ENCODE peak calls at places on chromosomes 13 and 19, in six cellular contexts. P is CD4-positive, CD25-positive, alpha-beta regulatory T cell; A is iPS DF 6.9; Q is gastrocnemius medialis; L is SJSA1; U is prostate gland. Z is an unnamed sample. For H3K4me1, the result is how much of the 10 kb centered on the place peaks cover.

GRCh38 chr13:98576215-98576945 is 527 bp downstream of the STK24 start:
- DNase-seq in P (peak), A (no peak), Q (peak), L (peak), U (peak), Z (peak)

GRCh38 chr13:19586904-19587634 is 25.7 kb upstream of the TPTE2 start:
- DNase-seq in P (peak), A (no peak), Q (no peak), L (no peak), U (no peak), Z (no peak)

GRCh38 chr19:6765738-6766356 is 1.4 kb downstream of the SH2D3A start:
- DNase-seq in P (peak), A (peak), Q (no peak), L (no peak), U (peak), Z (peak)

GRCh38 chr13:39281539-39282150 is 243.4 kb downstream of the NHLRC3 start:
- DNase-seq in P (no peak), A (no peak), Q (no peak), L (no peak), U (no peak), Z (no peak)

GRCh38 chr13:94798738-94799137 is 86.4 kb upstream of the SOX21 start:
- DNase-seq in P (no peak), A (no peak), Q (no peak), L (no peak), U (no peak), Z (no peak)

GRCh38 chr13:69579351-69579750 is 528.3 kb upstream of the ATXN8OS start:
- DNase-seq in P (no peak), A (no peak), Q (no peak), L (no peak), U (no peak), Z (no peak)

GRCh38 chr19:7492142-7493055 is 3.6 kb upstream of the PEX11G start:
- DNase-seq in P (peak), A (no peak), Q (no peak), L (peak), U (no peak), Z (no peak)

GRCh38 chr13:31556376-31556775 is 182.9 kb upstream of the RXFP2 start:
- DNase-seq in P (no peak), A (no peak), Q (no peak), L (no peak), U (no peak), Z (no peak)

GRCh38 chr19:10074153-10074552 is 12.0 kb upstream of the SHFL start:
- DNase-seq in P (peak), A (no peak), Q (no peak), L (no peak), U (no peak), Z (no peak)

GRCh38 chr19:29269641-29270040 is 56.7 kb upstream of the UQCRFS1 start:
- DNase-seq in P (no peak), A (no peak), Q (no peak), L (no peak), U (no peak), Z (no peak)

GRCh38 chr19:13015361-13016231 is 20.3 kb downstream of the NFIX start:
- DNase-seq in P (no peak), A (no peak), Q (no peak), L (no peak), U (no peak), Z (no peak)

GRCh38 chr19:37738371-37738770 is 18.8 kb upstream of the ZNF607 start:
- DNase-seq in P (no peak), A (no peak), Q (no peak), L (no peak), U (no peak), Z (no peak)

GRCh38 chr19:33054623-33055022 is 10.1 kb downstream of the RHPN2 start:
- DNase-seq in P (no peak), A (no peak), Q (no peak), L (no peak), U (peak), Z (no peak)

GRCh38 chr19:47111081-47111589 is 2.4 kb downstream of the ZC3H4 start:
- DNase-seq in P (peak), A (no peak), Q (no peak), L (no peak), U (no peak), Z (no peak)

GRCh38 chr13:24141333-24141910 is 19.1 kb upstream of the SPATA13 start:
- DNase-seq in P (no peak), A (no peak), Q (no peak), L (no peak), U (no peak), Z (no peak)

GRCh38 chr13:92362717-92363116 is 863.9 kb upstream of the GPC6 start:
- DNase-seq in P (no peak), A (no peak), Q (no peak), L (no peak), U (no peak), Z (no peak)

GRCh38 chr13:98751397-98752110 is 918 bp downstream of the SLC15A1 start:
- DNase-seq in P (no peak), A (no peak), Q (no peak), L (no peak), U (no peak), Z (peak)

GRCh38 chr13:41547253-41548000 is 90.1 kb downstream of the RGCC start:
- DNase-seq in P (no peak), A (no peak), Q (no peak), L (no peak), U (no peak), Z (no peak)

GRCh38 chr13:41549491-41549890 is 92.1 kb downstream of the RGCC start:
- DNase-seq in P (no peak), A (no peak), Q (no peak), L (no peak), U (no peak), Z (no peak)

GRCh38 chr13:41546372-41547252 is 89.3 kb downstream of the RGCC start:
- DNase-seq in P (no peak), A (no peak), Q (no peak), L (peak), U (no peak), Z (no peak)

GRCh38 chr13:41548870-41549269 is 91.5 kb downstream of the RGCC start:
- DNase-seq in P (no peak), A (no peak), Q (no peak), L (no peak), U (no peak), Z (no peak)

DNA sequence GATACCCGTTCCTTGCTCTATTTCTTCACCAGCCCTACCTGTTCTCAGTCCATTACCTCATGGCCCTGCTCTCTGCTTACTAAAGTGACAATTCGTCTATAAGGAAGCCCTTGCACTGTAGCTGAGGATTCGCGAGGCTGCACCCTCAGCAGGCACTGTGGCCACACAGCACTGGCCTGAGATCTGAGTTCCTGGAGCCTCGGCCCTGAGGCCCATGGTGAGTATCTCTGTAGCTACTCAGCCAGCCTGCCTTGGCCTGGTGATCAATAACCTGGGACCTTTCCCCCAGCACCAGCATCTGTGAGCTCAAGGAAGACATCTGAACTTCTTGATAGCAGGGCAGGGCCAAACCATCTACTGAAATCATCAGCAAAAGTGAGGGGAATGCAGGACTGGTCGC is 90.7 kb downstream of the RGCC start:
- DNase-seq in P (no peak), A (no peak), Q (no peak), L (no peak), U (no peak), Z (no peak)
- H3K4me1 ChIP-seq in P (under half), A (under half), Q (under half), L (under half), U (under half), Z (under half)

GRCh38 chr19:51361228-51361627 is 5.0 kb downstream of the ETFB start:
- DNase-seq in P (no peak), A (no peak), Q (no peak), L (no peak), U (no peak), Z (no peak)
- H3K4me1 ChIP-seq in P (under half), A (under half), Q (under half), L (under half), U (under half), Z (half or more)

GRCh38 chr13:110337287-110337686 is 30.2 kb downstream of the COL4A2 start:
- DNase-seq in P (no peak), A (no peak), Q (no peak), L (no peak), U (no peak), Z (no peak)

GRCh38 chr13:110339263-110339662 is 32.2 kb downstream of the COL4A2 start:
- DNase-seq in P (no peak), A (no peak), Q (no peak), L (no peak), U (no peak), Z (no peak)

GRCh38 chr13:110339975-110340550 is 33.0 kb downstream of the COL4A2 start:
- DNase-seq in P (no peak), A (no peak), Q (no peak), L (no peak), U (no peak), Z (no peak)

GRCh38 chr13:110336681-110337080 is 29.6 kb downstream of the COL4A2 start:
- DNase-seq in P (no peak), A (no peak), Q (no peak), L (no peak), U (no peak), Z (no peak)

GRCh38 chr13:110338441-110339101 is 31.5 kb downstream of the COL4A2 start:
- DNase-seq in P (no peak), A (no peak), Q (no peak), L (peak), U (no peak), Z (no peak)
- H3K4me1 ChIP-seq in P (under half), A (under half), Q (under half), L (half or more), U (under half), Z (under half)

DNA sequence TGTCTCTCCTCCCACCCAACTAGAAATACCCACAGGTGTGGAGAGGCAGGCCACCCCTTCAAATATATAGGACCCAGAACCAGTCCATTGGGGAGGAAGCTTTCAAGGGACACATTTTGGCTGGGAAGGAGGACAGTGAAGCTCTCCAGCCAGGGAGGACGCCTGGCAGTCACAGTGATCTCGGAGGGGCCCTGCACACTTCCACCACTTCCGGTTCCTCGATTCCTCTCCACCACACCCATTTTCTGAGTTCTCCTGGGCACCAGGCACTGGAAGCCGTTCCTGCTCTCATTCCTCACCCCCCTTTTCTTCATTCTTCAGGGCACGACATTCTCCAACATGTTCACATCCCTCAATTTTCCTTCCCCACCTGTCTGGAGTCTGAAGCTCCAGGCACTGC is 30.4 kb upstream of the CEACAM21 start:
- DNase-seq in P (peak), A (no peak), Q (no peak), L (no peak), U (no peak), Z (no peak)
- H3K4me1 ChIP-seq in P (half or more), A (under half), Q (under half), L (under half), U (under half), Z (under half)

GRCh38 chr19:2235026-2235395 is 1.1 kb downstream of the PLEKHJ1 start:
- DNase-seq in P (no peak), A (no peak), Q (no peak), L (no peak), U (no peak), Z (no peak)

GRCh38 chr19:2235396-2236284 is 489 bp downstream of the PLEKHJ1 start:
- DNase-seq in P (no peak), A (no peak), Q (no peak), L (no peak), U (no peak), Z (peak)

GRCh38 chr19:2237869-2238153 is 1.2 kb downstream of the SF3A2 start:
- DNase-seq in P (no peak), A (no peak), Q (no peak), L (no peak), U (no peak), Z (no peak)

GRCh38 chr19:2237051-2237868 is 636 bp downstream of the SF3A2 start:
- DNase-seq in P (no peak), A (no peak), Q (no peak), L (no peak), U (no peak), Z (no peak)

DNA sequence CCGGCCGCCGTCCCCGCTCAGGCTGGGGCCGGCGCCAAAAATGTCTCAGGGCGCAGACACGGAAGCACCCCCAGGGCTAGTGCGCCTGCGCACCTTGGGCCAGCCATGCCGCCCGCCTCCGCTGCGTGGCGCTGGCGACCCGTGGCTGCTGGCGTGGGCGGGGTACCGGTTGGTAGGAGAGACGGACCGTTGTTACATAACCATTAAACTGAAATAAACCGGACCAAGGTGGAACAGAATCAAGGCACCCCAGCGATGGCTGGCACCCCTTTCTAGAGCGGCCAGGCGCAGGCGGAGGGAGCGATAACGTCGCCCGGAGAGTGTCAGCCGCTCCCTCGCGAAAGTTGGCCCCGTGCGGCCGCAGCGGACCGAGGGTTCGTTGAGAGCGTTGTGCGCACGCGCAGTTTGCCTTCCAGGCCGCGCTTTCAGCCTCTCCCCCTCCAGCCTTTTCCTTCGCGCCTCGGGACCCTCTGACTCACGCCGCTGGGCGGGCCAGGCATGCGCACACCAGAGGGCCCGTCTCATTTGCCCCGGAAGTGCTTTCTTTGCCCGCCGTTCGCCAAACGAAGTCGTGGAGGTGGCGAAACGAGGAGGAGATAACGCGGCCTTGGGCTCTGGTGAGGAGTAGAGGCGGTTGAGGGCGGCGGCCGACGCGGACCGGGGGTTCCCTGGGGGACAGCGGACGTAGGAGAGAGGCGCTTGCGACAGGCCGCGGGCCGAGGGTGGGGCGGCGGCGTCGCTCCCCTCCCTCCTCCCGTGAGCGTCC is at the start of the genes PLEKHJ1 and SF3A2:
- DNase-seq in P (peak), A (peak), Q (peak), L (peak), U (peak), Z (peak)
- H3K4me1 ChIP-seq in P (half or more), A (under half), Q (half or more), L (under half), U (under half), Z (under half)

GRCh38 chr19:45781282-45782161 is 768 bp downstream of the DMPK start:
- DNase-seq in P (no peak), A (no peak), Q (peak), L (peak), U (peak), Z (no peak)
- H3K4me1 ChIP-seq in P (under half), A (under half), Q (half or more), L (under half), U (under half), Z (under half)

GRCh38 chr19:43527860-43528622 is 1.0 kb upstream of the ETHE1 start:
- DNase-seq in P (no peak), A (no peak), Q (no peak), L (no peak), U (no peak), Z (no peak)
- H3K4me1 ChIP-seq in P (under half), A (under half), Q (under half), L (under half), U (under half), Z (under half)

GRCh38 chr19:42498387-42498786 is 29.9 kb downstream of the CEACAM1 start:
- DNase-seq in P (no peak), A (no peak), Q (no peak), L (no peak), U (no peak), Z (no peak)

GRCh38 chr19:42495663-42496062 is 32.6 kb downstream of the CEACAM1 start:
- DNase-seq in P (no peak), A (no peak), Q (no peak), L (no peak), U (no peak), Z (no peak)

GRCh38 chr19:42496551-42497133 is 31.6 kb downstream of the CEACAM1 start:
- DNase-seq in P (peak), A (no peak), Q (no peak), L (no peak), U (no peak), Z (no peak)

GRCh38 chr19:42494321-42494720 is 34.0 kb downstream of the CEACAM1 start:
- DNase-seq in P (no peak), A (no peak), Q (no peak), L (no peak), U (no peak), Z (no peak)

GRCh38 chr19:42497492-42498226 is 30.6 kb downstream of the CEACAM1 start:
- DNase-seq in P (peak), A (no peak), Q (no peak), L (no peak), U (no peak), Z (peak)
- H3K4me1 ChIP-seq in P (under half), A (under half), Q (under half), L (under half), U (under half), Z (under half)

GRCh38 chr13:33259296-33259695 is 26.3 kb downstream of the STARD13 start:
- DNase-seq in P (no peak), A (peak), Q (no peak), L (no peak), U (no peak), Z (no peak)
- H3K4me1 ChIP-seq in P (under half), A (under half), Q (half or more), L (under half), U (under half), Z (under half)

GRCh38 chr13:114067886-114068722 is 64.3 kb downstream of the RASA3 start:
- DNase-seq in P (peak), A (no peak), Q (no peak), L (no peak), U (no peak), Z (no peak)
- H3K4me1 ChIP-seq in P (half or more), A (under half), Q (under half), L (half or more), U (under half), Z (under half)

Z was measured in Caco-2.